ENCODE peak calls at places on chromosomes 5 and 9, in ten cellular contexts. H, Z, Y, G, E, J, R, V, B and O are unnamed samples.
A peak's percentile ranks its signal among the peaks of the same experiment; 100 is the strongest.

GRCh38 chr9:117120061-117120460 is 294.8 kb downstream of the ASTN2 start:
- DNase-seq in H (no peak), Z (no peak), Y (no peak), G (peak; percentile 78), E (no peak), J (no peak), R (peak; percentile 3), V (no peak), B (no peak), O (no peak)

GRCh38 chr9:93466416-93467061 is 13.2 kb upstream of the FAM120AOS start:
- DNase-seq in H (no peak), Z (no peak), Y (no peak), G (no peak), E (no peak), J (no peak), R (no peak), V (no peak), B (no peak), O (no peak)

GRCh38 chr5:100550531-100551036 is 15.4 kb downstream of the FAM174A start:
- DNase-seq in H (no peak), Z (peak; percentile 7), Y (no peak), G (no peak), E (no peak), J (no peak), R (peak; percentile 41), V (no peak), B (no peak), O (no peak)

GRCh38 chr5:103461223-103461622 is 101.4 kb downstream of the NUDT12 start:
- DNase-seq in H (no peak), Z (peak; percentile 90), Y (no peak), G (no peak), E (no peak), J (no peak), R (peak; percentile 93), V (no peak), B (no peak), O (no peak)

GRCh38 chr5:40429258-40430111 is 250.2 kb upstream of the PTGER4 start:
- DNase-seq in H (no peak), Z (no peak), Y (peak; percentile 26), G (peak; percentile 69), E (no peak), J (no peak), R (peak; percentile 86), V (no peak), B (no peak), O (no peak)

GRCh38 chr9:124263158-124263557 is 5.4 kb downstream of the NEK6 start:
- DNase-seq in H (no peak), Z (no peak), Y (no peak), G (no peak), E (no peak), J (no peak), R (no peak), V (no peak), B (no peak), O (no peak)

GRCh38 chr9:12818431-12819000 is 43.7 kb downstream of the LURAP1L start:
- DNase-seq in H (no peak), Z (peak; percentile 93), Y (no peak), G (no peak), E (no peak), J (no peak), R (peak; percentile 48), V (no peak), B (no peak), O (no peak)

GRCh38 chr9:87285183-87285582 is 212.5 kb upstream of the DAPK1 start:
- DNase-seq in H (no peak), Z (no peak), Y (no peak), G (no peak), E (no peak), J (no peak), R (no peak), V (no peak), B (peak; percentile 58), O (no peak)

GRCh38 chr9:115462623-115463022 is 344.7 kb upstream of the TNC start:
- DNase-seq in H (no peak), Z (no peak), Y (no peak), G (no peak), E (no peak), J (no peak), R (no peak), V (no peak), B (no peak), O (no peak)

GRCh38 chr5:115262066-115262404 is 642 bp downstream of the PGGT1B start:
- DNase-seq in H (no peak), Z (peak; percentile 10), Y (no peak), G (peak; percentile 37), E (peak; percentile 23), J (no peak), R (peak; percentile 23), V (no peak), B (peak; percentile 25), O (no peak)

GRCh38 chr9:28059192-28059591 is 485.9 kb upstream of the C9orf72 start:
- DNase-seq in H (no peak), Z (no peak), Y (no peak), G (no peak), E (no peak), J (no peak), R (no peak), V (no peak), B (no peak), O (no peak)

GRCh38 chr5:90933298-90933697 is 374.7 kb downstream of the ADGRV1 start:
- DNase-seq in H (no peak), Z (no peak), Y (no peak), G (no peak), E (no peak), J (no peak), R (no peak), V (no peak), B (peak; percentile 24), O (no peak)

DNA sequence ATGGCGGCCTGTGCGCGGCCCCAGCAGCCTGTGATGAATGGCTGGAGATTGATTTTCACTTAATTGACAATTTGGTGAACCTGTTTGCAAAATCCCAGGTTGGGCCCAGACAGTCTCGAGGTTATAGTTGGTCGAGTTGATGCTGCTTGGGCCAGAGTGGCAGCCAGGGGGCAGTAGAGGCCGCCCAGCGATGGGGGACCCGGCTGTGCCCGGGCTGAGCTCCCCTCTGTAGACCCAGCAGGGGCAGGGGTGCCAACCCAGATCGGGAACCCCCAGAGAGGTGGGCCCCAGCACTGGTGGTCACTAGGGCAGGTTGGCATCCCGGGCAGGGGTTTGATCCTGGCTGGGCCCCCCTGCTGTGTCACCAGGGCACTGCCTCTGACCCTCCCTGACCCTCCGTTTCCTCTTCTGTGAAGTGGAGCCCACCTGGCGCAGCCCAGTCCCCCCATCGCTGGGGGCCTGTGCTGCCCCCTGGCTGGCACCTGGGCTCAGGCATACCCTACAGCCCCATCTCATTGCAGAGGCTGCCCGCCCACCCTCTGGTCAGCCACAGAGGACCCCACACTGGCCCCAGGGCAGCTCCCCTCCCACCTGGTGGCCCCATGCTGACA is 34.5 kb downstream of the LHX3 start:
- DNase-seq in H (peak; percentile 17), Z (no peak), Y (no peak), G (peak; percentile 59), E (peak; percentile 92), J (peak; percentile 35), R (peak; percentile 27), V (peak; percentile 77), B (peak; percentile 55), O (peak; percentile 71)
- TF ChIP-seq CTCF in H (peak; percentile 64), Z (peak; percentile 61), Y (peak; percentile 74), G (peak; percentile 88), E (peak; percentile 85), J (no peak), R (peak; percentile 75), V (peak; percentile 91), B (peak; percentile 81), O (peak; percentile 71)

GRCh38 chr5:139768802-139769465 is 26.7 kb upstream of the PSD2 start:
- DNase-seq in H (no peak), Z (no peak), Y (no peak), G (no peak), E (no peak), J (no peak), R (no peak), V (peak; percentile 33), B (no peak), O (no peak)
- TF ChIP-seq CTCF in H (no peak), Z (no peak), Y (no peak), G (no peak), E (no peak), J (no peak), R (no peak), V (no peak), B (no peak), O (no peak)

GRCh38 chr9:77708416-77708815 is 60.3 kb upstream of the GNA14 start:
- DNase-seq in H (no peak), Z (peak; percentile 67), Y (no peak), G (no peak), E (no peak), J (no peak), R (peak; percentile 22), V (no peak), B (no peak), O (no peak)

GRCh38 chr9:77714077-77714549 is 66.0 kb upstream of the GNA14 start:
- DNase-seq in H (no peak), Z (peak; percentile 63), Y (no peak), G (no peak), E (no peak), J (no peak), R (no peak), V (peak; percentile 56), B (no peak), O (no peak)

GRCh38 chr9:77710276-77710675 is 62.2 kb upstream of the GNA14 start:
- DNase-seq in H (no peak), Z (no peak), Y (no peak), G (no peak), E (no peak), J (no peak), R (no peak), V (no peak), B (no peak), O (no peak)

GRCh38 chr9:77712533-77713130 is 64.5 kb upstream of the GNA14 start:
- DNase-seq in H (no peak), Z (peak; percentile 87), Y (no peak), G (peak; percentile 43), E (no peak), J (no peak), R (peak; percentile 67), V (no peak), B (no peak), O (no peak)

DNA sequence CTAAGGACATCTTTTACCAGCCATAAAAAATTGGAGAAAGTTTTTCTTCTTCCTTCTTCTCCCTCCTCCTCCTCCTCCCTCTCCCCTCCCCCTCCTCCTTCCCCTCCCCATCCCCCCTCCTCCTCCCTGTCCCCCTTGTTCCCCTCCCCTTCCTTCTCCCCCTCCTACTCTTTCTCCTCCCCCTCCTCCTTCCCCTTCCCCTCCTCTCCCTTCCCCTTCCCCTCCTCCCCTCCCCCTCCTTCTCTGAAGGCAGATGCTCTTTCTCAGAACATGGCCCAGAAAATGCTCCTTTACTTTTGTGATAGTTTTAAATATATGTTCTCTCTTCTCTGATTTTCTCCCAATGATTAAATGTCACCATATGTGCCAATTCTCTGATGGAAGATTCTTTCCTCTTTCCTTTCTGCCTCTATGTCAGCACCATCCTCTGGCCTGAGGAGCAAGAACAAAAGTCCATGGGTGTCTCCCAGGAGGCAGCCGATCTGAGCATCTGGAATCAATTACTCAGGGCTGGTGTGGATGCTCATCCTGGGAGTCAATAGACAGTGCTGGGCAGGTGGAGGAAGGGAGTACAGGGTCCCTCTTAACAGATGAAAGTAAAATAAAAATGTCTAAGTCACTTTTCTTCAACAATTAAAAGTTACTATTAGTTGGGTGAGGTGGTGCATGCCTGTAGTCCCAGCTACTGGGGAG is 63.0 kb upstream of the GNA14 start:
- DNase-seq in H (no peak), Z (peak; percentile 18), Y (no peak), G (no peak), E (no peak), J (no peak), R (no peak), V (no peak), B (no peak), O (no peak)
- TF ChIP-seq CTCF in H (no peak), Z (no peak), Y (no peak), G (no peak), E (no peak), J (no peak), R (no peak), V (no peak), B (no peak), O (no peak)

GRCh38 chr5:1052641-1053390 is 44.2 kb downstream of the NKD2 start:
- DNase-seq in H (no peak), Z (peak; percentile 11), Y (peak; percentile 56), G (no peak), E (peak; percentile 43), J (no peak), R (no peak), V (peak; percentile 17), B (no peak), O (no peak)
- TF ChIP-seq CTCF in H (no peak), Z (peak; percentile 16), Y (peak; percentile 37), G (peak; percentile 28), E (no peak), J (no peak), R (peak; percentile 9), V (no peak), B (no peak), O (no peak)